ENCODE peak calls at places on chromosome 19, in nine cellular contexts. One of them, this sample, is unnamed.

GRCh38 chr19:11165486-11166030 is 10.0 kb upstream of the SPC24 start:
- DNase-seq in neural progenitor cell: no peak
- DNase-seq in PC-3: no peak
- DNase-seq in MM.1S: no peak
- DNase-seq in OCI-LY7: no peak
- DNase-seq in HCT116: no peak
- DNase-seq in hepatocyte: no peak
- DNase-seq in SK-N-SH: no peak
- DNase-seq in GM23248: peak; percentile 68
- DNase-seq in this sample: no peak

GRCh38 chr19:10701955-10702307 is 692 bp downstream of the QTRT1 start:
- DNase-seq in neural progenitor cell: peak; percentile 83
- DNase-seq in PC-3: peak; percentile 32
- DNase-seq in MM.1S: peak; percentile 17
- DNase-seq in OCI-LY7: peak; percentile 66
- DNase-seq in HCT116: no peak
- DNase-seq in hepatocyte: peak; percentile 46
- DNase-seq in SK-N-SH: peak; percentile 82
- DNase-seq in GM23248: peak; percentile 40
- DNase-seq in this sample: peak; percentile 75

GRCh38 chr19:16888629-16889371 is at the start of gene F2RL3:
- DNase-seq in neural progenitor cell: no peak
- DNase-seq in PC-3: no peak
- DNase-seq in MM.1S: peak; percentile 78
- DNase-seq in OCI-LY7: no peak
- DNase-seq in HCT116: no peak
- DNase-seq in hepatocyte: no peak
- DNase-seq in SK-N-SH: peak; percentile 71
- DNase-seq in GM23248: peak; percentile 23
- DNase-seq in this sample: peak; percentile 39

GRCh38 chr19:11115895-11116446 is 26.7 kb downstream of the LDLR start:
- DNase-seq in neural progenitor cell: no peak
- DNase-seq in PC-3: no peak
- DNase-seq in MM.1S: no peak
- DNase-seq in OCI-LY7: no peak
- DNase-seq in HCT116: no peak
- DNase-seq in hepatocyte: no peak
- DNase-seq in SK-N-SH: peak; percentile 5
- DNase-seq in GM23248: no peak
- DNase-seq in this sample: no peak

GRCh38 chr19:31707206-31707605 is 358.0 kb upstream of the TSHZ3 start:
- DNase-seq in neural progenitor cell: no peak
- DNase-seq in PC-3: no peak
- DNase-seq in MM.1S: no peak
- DNase-seq in OCI-LY7: no peak
- DNase-seq in HCT116: no peak
- DNase-seq in hepatocyte: no peak
- DNase-seq in SK-N-SH: no peak
- DNase-seq in GM23248: no peak
- DNase-seq in this sample: no peak

GRCh38 chr19:1041835-1042685 is 2.2 kb downstream of the ABCA7 start:
- DNase-seq in neural progenitor cell: no peak
- DNase-seq in PC-3: peak; percentile 70
- DNase-seq in MM.1S: no peak
- DNase-seq in OCI-LY7: no peak
- DNase-seq in HCT116: peak; percentile 90
- DNase-seq in hepatocyte: no peak
- DNase-seq in SK-N-SH: no peak
- DNase-seq in GM23248: peak; percentile 57
- DNase-seq in this sample: no peak

GRCh38 chr19:33724723-33725060 is 72.0 kb upstream of the KCTD15 start:
- DNase-seq in neural progenitor cell: no peak
- DNase-seq in PC-3: no peak
- DNase-seq in MM.1S: no peak
- DNase-seq in OCI-LY7: no peak
- DNase-seq in HCT116: no peak
- DNase-seq in hepatocyte: no peak
- DNase-seq in SK-N-SH: peak; percentile 67
- DNase-seq in GM23248: no peak
- DNase-seq in this sample: no peak

GRCh38 chr19:10189631-10190425 is 4.9 kb downstream of the DNMT1 start:
- DNase-seq in neural progenitor cell: no peak
- DNase-seq in PC-3: no peak
- DNase-seq in MM.1S: no peak
- DNase-seq in OCI-LY7: no peak
- DNase-seq in HCT116: no peak
- DNase-seq in hepatocyte: no peak
- DNase-seq in SK-N-SH: no peak
- DNase-seq in GM23248: peak; percentile 36
- DNase-seq in this sample: no peak

GRCh38 chr19:45215391-45216191 is 29.6 kb downstream of the EXOC3L2 start:
- DNase-seq in neural progenitor cell: peak; percentile 47
- DNase-seq in PC-3: peak; percentile 47
- DNase-seq in MM.1S: no peak
- DNase-seq in OCI-LY7: no peak
- DNase-seq in HCT116: no peak
- DNase-seq in hepatocyte: peak; percentile 27
- DNase-seq in SK-N-SH: peak; percentile 72
- DNase-seq in GM23248: no peak
- DNase-seq in this sample: peak; percentile 77

GRCh38 chr19:15101479-15102082 is 5.6 kb upstream of the SYDE1 start:
- DNase-seq in neural progenitor cell: peak; percentile 45
- DNase-seq in PC-3: peak; percentile 62
- DNase-seq in MM.1S: peak; percentile 36
- DNase-seq in OCI-LY7: peak; percentile 44
- DNase-seq in HCT116: peak; percentile 38
- DNase-seq in hepatocyte: peak; percentile 61
- DNase-seq in SK-N-SH: peak; percentile 54
- DNase-seq in GM23248: peak; percentile 52
- DNase-seq in this sample: peak; percentile 82

GRCh38 chr19:1037553-1038115 is 2.3 kb upstream of the ABCA7 start:
- DNase-seq in neural progenitor cell: no peak
- DNase-seq in PC-3: no peak
- DNase-seq in MM.1S: peak; percentile 63
- DNase-seq in OCI-LY7: peak; percentile 58
- DNase-seq in HCT116: no peak
- DNase-seq in hepatocyte: no peak
- DNase-seq in SK-N-SH: no peak
- DNase-seq in GM23248: no peak
- DNase-seq in this sample: no peak

GRCh38 chr19:48745208-48745995 is 1.3 kb downstream of the IZUMO1 start:
- DNase-seq in neural progenitor cell: peak; percentile 84
- DNase-seq in PC-3: peak; percentile 63
- DNase-seq in MM.1S: peak; percentile 56
- DNase-seq in OCI-LY7: peak; percentile 77
- DNase-seq in HCT116: no peak
- DNase-seq in hepatocyte: peak; percentile 68
- DNase-seq in SK-N-SH: peak; percentile 78
- DNase-seq in GM23248: peak; percentile 90
- DNase-seq in this sample: peak; percentile 94

GRCh38 chr19:7515471-7516226 is at the start of gene ZNF358:
- DNase-seq in neural progenitor cell: peak; percentile 96
- DNase-seq in PC-3: peak; percentile 69
- DNase-seq in MM.1S: peak; percentile 53
- DNase-seq in OCI-LY7: no peak
- DNase-seq in HCT116: no peak
- DNase-seq in hepatocyte: peak; percentile 92
- DNase-seq in SK-N-SH: peak; percentile 98
- DNase-seq in GM23248: peak; percentile 85
- DNase-seq in this sample: peak; percentile 93

GRCh38 chr19:19582471-19582870 is 36.0 kb downstream of the PBX4 start:
- DNase-seq in neural progenitor cell: no peak
- DNase-seq in PC-3: no peak
- DNase-seq in MM.1S: no peak
- DNase-seq in OCI-LY7: no peak
- DNase-seq in HCT116: no peak
- DNase-seq in hepatocyte: no peak
- DNase-seq in SK-N-SH: no peak
- DNase-seq in GM23248: no peak
- DNase-seq in this sample: no peak

GRCh38 chr19:30692517-30692870 is 320.3 kb downstream of the ZNF536 start:
- DNase-seq in neural progenitor cell: peak; percentile 18
- DNase-seq in PC-3: no peak
- DNase-seq in MM.1S: no peak
- DNase-seq in OCI-LY7: no peak
- DNase-seq in HCT116: no peak
- DNase-seq in hepatocyte: no peak
- DNase-seq in SK-N-SH: no peak
- DNase-seq in GM23248: peak; percentile 60
- DNase-seq in this sample: no peak
- TF ChIP-seq EZH2phosphoT487 in neural progenitor cell: no peak
- TF ChIP-seq EZH2phosphoT487 in PC-3: no peak
- TF ChIP-seq EZH2phosphoT487 in MM.1S: no peak
- TF ChIP-seq EZH2phosphoT487 in OCI-LY7: no peak
- TF ChIP-seq EZH2phosphoT487 in HCT116: no peak
- TF ChIP-seq EZH2phosphoT487 in hepatocyte: no peak
- TF ChIP-seq EZH2phosphoT487 in SK-N-SH: no peak
- TF ChIP-seq EZH2phosphoT487 in GM23248: no peak
- TF ChIP-seq EZH2phosphoT487 in this sample: no peak

DNA sequence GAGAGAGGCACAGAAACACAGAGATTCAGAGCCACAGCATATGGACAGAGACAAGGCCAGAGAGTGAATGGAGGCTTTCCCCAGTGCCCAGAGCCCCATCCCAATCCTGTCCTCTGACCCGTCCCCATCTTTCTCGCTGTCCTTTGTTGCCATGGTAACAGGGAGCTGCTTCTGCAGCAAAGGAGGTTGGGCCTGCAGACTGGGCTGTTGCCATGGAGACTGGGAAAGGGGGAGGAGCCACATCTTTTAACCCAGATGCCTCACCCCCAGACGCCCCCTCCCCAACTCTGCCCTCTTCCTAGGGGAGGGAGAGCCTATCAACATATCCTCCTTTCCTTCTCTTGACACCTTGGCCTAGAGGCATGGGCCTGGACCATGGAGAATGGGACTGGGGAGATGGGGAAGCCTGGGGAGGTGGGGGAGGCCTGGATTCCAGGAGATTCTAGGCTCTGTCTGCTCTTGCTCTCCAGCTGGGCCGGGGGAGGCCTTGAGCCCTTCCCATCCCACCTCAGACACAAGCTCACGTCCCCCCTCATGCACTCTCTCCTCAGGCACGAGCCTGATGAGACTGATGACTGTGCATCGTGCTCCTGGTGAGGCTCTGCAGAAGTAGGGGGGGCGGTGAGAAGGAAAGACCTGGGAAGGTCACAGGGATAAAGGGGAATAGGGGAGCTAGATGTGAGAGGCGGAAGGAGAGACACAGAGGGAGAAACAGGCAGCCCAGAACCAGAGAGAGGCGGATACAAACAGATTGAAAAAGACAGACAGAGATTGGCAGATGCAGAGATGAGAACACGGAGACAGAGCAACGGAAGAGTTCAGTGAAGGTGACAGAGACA is 2.1 kb upstream of the ATP1A3 start:
- DNase-seq in neural progenitor cell: peak; percentile 92
- DNase-seq in PC-3: no peak
- DNase-seq in MM.1S: no peak
- DNase-seq in OCI-LY7: peak; percentile 42
- DNase-seq in HCT116: no peak
- DNase-seq in hepatocyte: no peak
- DNase-seq in SK-N-SH: peak; percentile 90
- DNase-seq in GM23248: peak; percentile 40
- DNase-seq in this sample: peak; percentile 98
- TF ChIP-seq EZH2phosphoT487 in neural progenitor cell: no peak
- TF ChIP-seq EZH2phosphoT487 in PC-3: no peak
- TF ChIP-seq EZH2phosphoT487 in MM.1S: no peak
- TF ChIP-seq EZH2phosphoT487 in OCI-LY7: no peak
- TF ChIP-seq EZH2phosphoT487 in HCT116: no peak
- TF ChIP-seq EZH2phosphoT487 in hepatocyte: no peak
- TF ChIP-seq EZH2phosphoT487 in SK-N-SH: no peak
- TF ChIP-seq EZH2phosphoT487 in GM23248: no peak
- TF ChIP-seq EZH2phosphoT487 in this sample: no peak

GRCh38 chr19:35719402-35720162 is 1.8 kb downstream of the KMT2B start:
- DNase-seq in neural progenitor cell: no peak
- DNase-seq in PC-3: no peak
- DNase-seq in MM.1S: no peak
- DNase-seq in OCI-LY7: no peak
- DNase-seq in HCT116: no peak
- DNase-seq in hepatocyte: no peak
- DNase-seq in SK-N-SH: no peak
- DNase-seq in GM23248: no peak
- DNase-seq in this sample: no peak

GRCh38 chr19:35717665-35718344 is at the start of gene KMT2B:
- DNase-seq in neural progenitor cell: peak; percentile 99
- DNase-seq in PC-3: peak; percentile 89
- DNase-seq in MM.1S: no peak
- DNase-seq in OCI-LY7: no peak
- DNase-seq in HCT116: no peak
- DNase-seq in hepatocyte: peak; percentile 98
- DNase-seq in SK-N-SH: peak; percentile 99
- DNase-seq in GM23248: no peak
- DNase-seq in this sample: peak; percentile 98

GRCh38 chr19:35716985-35717664 is 678 bp upstream of the KMT2B start:
- DNase-seq in neural progenitor cell: no peak
- DNase-seq in PC-3: peak; percentile 77
- DNase-seq in MM.1S: peak; percentile 96
- DNase-seq in OCI-LY7: peak; percentile 99
- DNase-seq in HCT116: peak; percentile 88
- DNase-seq in hepatocyte: peak; percentile 94
- DNase-seq in SK-N-SH: peak; percentile 98
- DNase-seq in GM23248: peak; percentile 98
- DNase-seq in this sample: peak; percentile 99

GRCh38 chr19:35720163-35720524 is 2.3 kb downstream of the KMT2B start:
- DNase-seq in neural progenitor cell: no peak
- DNase-seq in PC-3: no peak
- DNase-seq in MM.1S: no peak
- DNase-seq in OCI-LY7: no peak
- DNase-seq in HCT116: no peak
- DNase-seq in hepatocyte: no peak
- DNase-seq in SK-N-SH: no peak
- DNase-seq in GM23248: no peak
- DNase-seq in this sample: no peak

GRCh38 chr19:35718345-35719041 is 690 bp downstream of the KMT2B start:
- DNase-seq in neural progenitor cell: no peak
- DNase-seq in PC-3: peak; percentile 9
- DNase-seq in MM.1S: peak; percentile 46
- DNase-seq in OCI-LY7: peak; percentile 59
- DNase-seq in HCT116: no peak
- DNase-seq in hepatocyte: peak; percentile 52
- DNase-seq in SK-N-SH: peak; percentile 69
- DNase-seq in GM23248: peak; percentile 62
- DNase-seq in this sample: peak; percentile 37
- TF ChIP-seq EZH2phosphoT487 in neural progenitor cell: no peak
- TF ChIP-seq EZH2phosphoT487 in PC-3: no peak
- TF ChIP-seq EZH2phosphoT487 in MM.1S: no peak
- TF ChIP-seq EZH2phosphoT487 in OCI-LY7: no peak
- TF ChIP-seq EZH2phosphoT487 in HCT116: no peak
- TF ChIP-seq EZH2phosphoT487 in hepatocyte: no peak
- TF ChIP-seq EZH2phosphoT487 in SK-N-SH: no peak
- TF ChIP-seq EZH2phosphoT487 in GM23248: no peak
- TF ChIP-seq EZH2phosphoT487 in this sample: no peak

DNA sequence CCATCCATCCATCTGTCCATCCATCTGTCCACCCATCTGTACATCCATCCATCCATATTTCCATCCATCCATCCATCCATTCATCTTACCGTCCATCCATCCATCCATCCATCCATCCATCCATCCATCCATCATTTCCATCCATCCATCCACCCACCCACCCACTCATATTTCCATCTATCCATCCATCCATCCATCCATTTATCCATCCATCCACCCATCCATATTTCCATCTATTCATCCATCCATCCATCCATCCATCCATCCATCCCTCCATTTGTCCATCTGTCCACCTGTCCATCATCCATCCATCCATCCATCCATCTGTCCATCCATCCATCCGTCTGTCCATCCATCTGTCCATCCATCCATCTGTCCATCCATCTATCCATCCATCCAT is 20.3 kb upstream of the EMC10 start:
- DNase-seq in neural progenitor cell: no peak
- DNase-seq in PC-3: no peak
- DNase-seq in MM.1S: no peak
- DNase-seq in OCI-LY7: no peak
- DNase-seq in HCT116: no peak
- DNase-seq in hepatocyte: no peak
- DNase-seq in SK-N-SH: no peak
- DNase-seq in GM23248: no peak
- DNase-seq in this sample: no peak
- TF ChIP-seq EZH2phosphoT487 in neural progenitor cell: no peak
- TF ChIP-seq EZH2phosphoT487 in PC-3: no peak
- TF ChIP-seq EZH2phosphoT487 in MM.1S: no peak
- TF ChIP-seq EZH2phosphoT487 in OCI-LY7: no peak
- TF ChIP-seq EZH2phosphoT487 in HCT116: no peak
- TF ChIP-seq EZH2phosphoT487 in hepatocyte: no peak
- TF ChIP-seq EZH2phosphoT487 in SK-N-SH: no peak
- TF ChIP-seq EZH2phosphoT487 in GM23248: no peak
- TF ChIP-seq EZH2phosphoT487 in this sample: no peak